ENCODE peak calls at places on chromosomes 7 and 10, in seven cellular contexts. One of them, this sample, is unnamed.

GRCh38 chr10:113754768-113755167 is 3.3 kb downstream of the PLEKHS1 start:
- DNase-seq in MCF 10A: no peak
- DNase-seq in chondrocyte: no peak
- DNase-seq in lower leg skin: no peak
- DNase-seq in brain microvascular endothelial cell: no peak
- DNase-seq in kidney epithelial cell: no peak
- DNase-seq in cardiac fibroblast: no peak
- DNase-seq in this sample: no peak

GRCh38 chr7:40279991-40280390 is 145.2 kb downstream of the SUGCT start:
- DNase-seq in chondrocyte: no peak
- DNase-seq in kidney epithelial cell: no peak
- DNase-seq in brain microvascular endothelial cell: no peak
- DNase-seq in lower leg skin: no peak
- DNase-seq in cardiac fibroblast: no peak
- DNase-seq in MCF 10A: no peak
- DNase-seq in this sample: no peak

GRCh38 chr10:33799944-33800323 is 465.5 kb upstream of the NRP1 start:
- DNase-seq in kidney epithelial cell: no peak
- DNase-seq in MCF 10A: no peak
- DNase-seq in lower leg skin: no peak
- DNase-seq in chondrocyte: no peak
- DNase-seq in brain microvascular endothelial cell: no peak
- DNase-seq in cardiac fibroblast: no peak
- DNase-seq in this sample: no peak

GRCh38 chr10:103476046-103476768 is 2.8 kb downstream of the CALHM3 start:
- DNase-seq in MCF 10A: no peak
- DNase-seq in cardiac fibroblast: peak
- DNase-seq in brain microvascular endothelial cell: no peak
- DNase-seq in lower leg skin: no peak
- DNase-seq in chondrocyte: no peak
- DNase-seq in kidney epithelial cell: no peak
- DNase-seq in this sample: no peak

GRCh38 chr7:15555385-15555859 is 6.4 kb downstream of the AGMO start:
- DNase-seq in chondrocyte: no peak
- DNase-seq in brain microvascular endothelial cell: peak
- DNase-seq in kidney epithelial cell: no peak
- DNase-seq in cardiac fibroblast: peak
- DNase-seq in MCF 10A: no peak
- DNase-seq in lower leg skin: no peak
- DNase-seq in this sample: no peak

GRCh38 chr7:91082038-91082437 is 182.2 kb upstream of the FZD1 start:
- DNase-seq in kidney epithelial cell: no peak
- DNase-seq in lower leg skin: no peak
- DNase-seq in brain microvascular endothelial cell: no peak
- DNase-seq in MCF 10A: no peak
- DNase-seq in cardiac fibroblast: peak
- DNase-seq in chondrocyte: no peak
- DNase-seq in this sample: no peak

GRCh38 chr7:149875396-149875795 is 1.6 kb downstream of the ATP6V0E2 start:
- DNase-seq in cardiac fibroblast: no peak
- DNase-seq in chondrocyte: no peak
- DNase-seq in lower leg skin: no peak
- DNase-seq in brain microvascular endothelial cell: no peak
- DNase-seq in kidney epithelial cell: no peak
- DNase-seq in MCF 10A: no peak
- DNase-seq in this sample: no peak

GRCh38 chr7:4895766-4896165 is 12.2 kb upstream of the RADIL start:
- DNase-seq in cardiac fibroblast: no peak
- DNase-seq in kidney epithelial cell: no peak
- DNase-seq in lower leg skin: no peak
- DNase-seq in brain microvascular endothelial cell: no peak
- DNase-seq in chondrocyte: no peak
- DNase-seq in MCF 10A: no peak
- DNase-seq in this sample: no peak

GRCh38 chr10:32446701-32447406 is 914 bp downstream of the CCDC7 start:
- DNase-seq in lower leg skin: no peak
- DNase-seq in brain microvascular endothelial cell: no peak
- DNase-seq in MCF 10A: peak
- DNase-seq in kidney epithelial cell: no peak
- DNase-seq in chondrocyte: no peak
- DNase-seq in cardiac fibroblast: peak
- DNase-seq in this sample: no peak

GRCh38 chr7:218896-219580 is 26.7 kb downstream of the FAM20C start:
- DNase-seq in cardiac fibroblast: no peak
- DNase-seq in chondrocyte: no peak
- DNase-seq in kidney epithelial cell: no peak
- DNase-seq in MCF 10A: no peak
- DNase-seq in brain microvascular endothelial cell: no peak
- DNase-seq in lower leg skin: no peak
- DNase-seq in this sample: no peak

GRCh38 chr7:129824291-129825004 is 128.3 kb downstream of the UBE2H start:
- DNase-seq in cardiac fibroblast: no peak
- DNase-seq in chondrocyte: no peak
- DNase-seq in brain microvascular endothelial cell: no peak
- DNase-seq in kidney epithelial cell: no peak
- DNase-seq in lower leg skin: peak
- DNase-seq in MCF 10A: no peak
- DNase-seq in this sample: no peak

GRCh38 chr7:129828078-129828762 is 124.5 kb downstream of the UBE2H start:
- DNase-seq in kidney epithelial cell: no peak
- DNase-seq in MCF 10A: no peak
- DNase-seq in lower leg skin: peak
- DNase-seq in brain microvascular endothelial cell: no peak
- DNase-seq in cardiac fibroblast: no peak
- DNase-seq in chondrocyte: no peak
- DNase-seq in this sample: no peak

GRCh38 chr7:129825005-129825553 is 127.7 kb downstream of the UBE2H start:
- DNase-seq in lower leg skin: peak
- DNase-seq in cardiac fibroblast: peak
- DNase-seq in MCF 10A: peak
- DNase-seq in kidney epithelial cell: no peak
- DNase-seq in chondrocyte: peak
- DNase-seq in brain microvascular endothelial cell: no peak
- DNase-seq in this sample: no peak

GRCh38 chr7:129827467-129827990 is 125.2 kb downstream of the UBE2H start:
- DNase-seq in brain microvascular endothelial cell: no peak
- DNase-seq in cardiac fibroblast: no peak
- DNase-seq in MCF 10A: no peak
- DNase-seq in chondrocyte: no peak
- DNase-seq in lower leg skin: peak
- DNase-seq in kidney epithelial cell: no peak
- DNase-seq in this sample: no peak

GRCh38 chr7:129825554-129826267 is 127.0 kb downstream of the UBE2H start:
- DNase-seq in MCF 10A: peak
- DNase-seq in cardiac fibroblast: peak
- DNase-seq in chondrocyte: no peak
- DNase-seq in brain microvascular endothelial cell: peak
- DNase-seq in kidney epithelial cell: no peak
- DNase-seq in lower leg skin: peak
- DNase-seq in this sample: no peak
- TF ChIP-seq CTCF in MCF 10A: peak
- TF ChIP-seq CTCF in cardiac fibroblast: peak
- TF ChIP-seq CTCF in chondrocyte: peak
- TF ChIP-seq CTCF in brain microvascular endothelial cell: peak
- TF ChIP-seq CTCF in kidney epithelial cell: peak
- TF ChIP-seq CTCF in lower leg skin: no peak
- TF ChIP-seq CTCF in this sample: peak

GRCh38 chr7:110003827-110004226 is 1087.1 kb upstream of the LRRN3 start:
- DNase-seq in chondrocyte: no peak
- DNase-seq in brain microvascular endothelial cell: no peak
- DNase-seq in lower leg skin: no peak
- DNase-seq in kidney epithelial cell: no peak
- DNase-seq in MCF 10A: peak
- DNase-seq in cardiac fibroblast: no peak
- DNase-seq in this sample: no peak
- TF ChIP-seq CTCF in chondrocyte: peak
- TF ChIP-seq CTCF in brain microvascular endothelial cell: no peak
- TF ChIP-seq CTCF in lower leg skin: no peak
- TF ChIP-seq CTCF in kidney epithelial cell: no peak
- TF ChIP-seq CTCF in MCF 10A: no peak
- TF ChIP-seq CTCF in cardiac fibroblast: no peak
- TF ChIP-seq CTCF in this sample: no peak

DNA sequence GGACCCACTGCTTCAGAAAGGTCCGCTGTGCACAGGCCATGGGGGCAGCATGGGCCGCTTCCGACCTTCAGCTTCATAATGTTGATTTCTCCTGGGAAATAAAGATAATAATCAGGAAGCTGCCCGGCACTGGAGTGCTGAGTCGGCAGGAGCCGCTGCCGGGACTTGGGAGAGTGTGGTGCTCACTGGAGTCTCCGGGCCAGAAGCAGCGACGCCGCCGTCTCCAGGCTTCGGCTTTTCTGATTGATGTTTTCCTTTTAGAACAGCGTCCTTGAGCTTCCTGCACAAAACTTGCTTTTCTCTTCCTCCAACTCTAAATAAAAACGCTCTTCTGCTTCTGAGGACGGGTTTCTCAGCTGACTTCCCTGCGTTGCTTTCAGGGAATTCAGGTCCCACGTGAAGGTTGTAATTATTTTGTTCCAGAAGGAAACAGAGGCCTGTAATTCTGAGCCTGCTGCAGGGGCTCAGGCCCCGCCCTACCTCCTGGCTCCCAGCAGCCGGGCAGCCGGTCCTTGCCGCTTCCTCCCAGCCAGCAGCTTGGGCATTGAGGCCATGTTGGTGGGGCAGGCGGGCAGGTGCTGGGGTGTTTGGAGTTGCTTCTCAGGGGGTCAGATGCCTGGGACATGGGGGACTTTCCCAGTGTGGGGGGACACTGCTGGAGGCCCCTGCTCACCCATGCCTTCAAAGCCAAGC is 14.7 kb downstream of the PWWP2B start:
- DNase-seq in lower leg skin: no peak
- DNase-seq in MCF 10A: no peak
- DNase-seq in kidney epithelial cell: no peak
- DNase-seq in brain microvascular endothelial cell: no peak
- DNase-seq in chondrocyte: no peak
- DNase-seq in cardiac fibroblast: no peak
- DNase-seq in this sample: no peak
- TF ChIP-seq CTCF in lower leg skin: no peak
- TF ChIP-seq CTCF in MCF 10A: no peak
- TF ChIP-seq CTCF in kidney epithelial cell: no peak
- TF ChIP-seq CTCF in brain microvascular endothelial cell: peak
- TF ChIP-seq CTCF in chondrocyte: peak
- TF ChIP-seq CTCF in cardiac fibroblast: no peak
- TF ChIP-seq CTCF in this sample: peak

DNA sequence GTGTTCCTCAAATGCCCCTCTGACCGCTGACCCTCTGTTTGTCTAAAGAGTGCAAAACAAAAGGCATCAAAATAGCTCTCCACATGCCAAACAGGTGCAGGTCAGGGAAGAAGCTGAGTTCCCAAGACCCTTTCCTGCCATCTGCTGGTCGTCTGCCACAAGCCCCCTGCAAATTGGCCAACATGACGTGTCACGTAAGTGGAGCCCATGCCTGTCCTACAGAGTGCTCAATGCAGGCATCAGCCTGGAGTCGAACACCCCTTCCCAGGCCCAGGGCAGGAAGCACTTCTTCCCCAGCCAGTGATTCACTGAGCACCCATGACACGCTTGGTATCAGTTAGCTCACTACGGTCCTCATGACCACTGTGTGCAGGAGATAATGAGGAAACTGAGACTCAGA is 14.1 kb downstream of the TMEM72 start:
- DNase-seq in MCF 10A: no peak
- DNase-seq in kidney epithelial cell: no peak
- DNase-seq in brain microvascular endothelial cell: peak
- DNase-seq in cardiac fibroblast: no peak
- DNase-seq in lower leg skin: peak
- DNase-seq in chondrocyte: no peak
- DNase-seq in this sample: peak
- TF ChIP-seq CTCF in MCF 10A: no peak
- TF ChIP-seq CTCF in kidney epithelial cell: peak
- TF ChIP-seq CTCF in brain microvascular endothelial cell: peak
- TF ChIP-seq CTCF in cardiac fibroblast: peak
- TF ChIP-seq CTCF in lower leg skin: no peak
- TF ChIP-seq CTCF in chondrocyte: peak
- TF ChIP-seq CTCF in this sample: peak

DNA sequence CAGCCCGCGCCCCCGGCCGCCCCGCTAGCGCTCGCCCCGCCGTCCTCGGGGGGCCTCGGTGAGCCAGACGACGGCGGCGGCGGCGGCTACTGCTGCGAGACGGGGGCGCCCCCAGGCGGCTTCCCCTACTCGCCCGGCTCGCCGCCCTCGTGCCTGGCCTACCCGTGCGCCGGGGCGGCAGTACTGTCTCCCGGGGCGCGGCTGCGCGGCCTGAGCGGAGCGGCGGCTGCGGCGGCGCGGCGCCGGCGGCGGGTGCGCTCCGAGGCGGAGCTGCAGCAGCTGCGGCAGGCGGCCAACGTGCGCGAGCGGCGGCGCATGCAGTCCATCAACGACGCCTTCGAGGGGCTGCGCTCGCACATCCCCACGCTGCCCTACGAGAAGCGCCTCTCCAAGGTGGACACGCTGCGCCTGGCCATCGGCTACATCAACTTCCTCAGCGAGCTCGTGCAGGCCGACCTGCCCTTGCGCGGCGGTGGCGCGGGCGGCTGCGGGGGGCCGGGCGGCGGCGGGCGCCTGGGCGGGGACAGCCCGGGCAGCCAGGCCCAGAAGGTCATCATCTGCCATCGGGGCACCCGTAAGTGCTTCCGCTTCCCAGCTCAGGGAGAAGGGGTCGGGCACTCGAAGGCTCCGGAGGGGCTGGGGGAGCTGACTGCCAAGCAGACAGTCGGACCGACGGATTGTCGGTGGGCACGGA is 776 bp downstream of the PTF1A start:
- DNase-seq in cardiac fibroblast: no peak
- DNase-seq in lower leg skin: no peak
- DNase-seq in MCF 10A: no peak
- DNase-seq in kidney epithelial cell: no peak
- DNase-seq in chondrocyte: no peak
- DNase-seq in brain microvascular endothelial cell: no peak
- DNase-seq in this sample: no peak
- TF ChIP-seq CTCF in cardiac fibroblast: no peak
- TF ChIP-seq CTCF in lower leg skin: no peak
- TF ChIP-seq CTCF in MCF 10A: no peak
- TF ChIP-seq CTCF in kidney epithelial cell: no peak
- TF ChIP-seq CTCF in chondrocyte: no peak
- TF ChIP-seq CTCF in brain microvascular endothelial cell: no peak
- TF ChIP-seq CTCF in this sample: no peak

This sample was measured in retinal pigment epithelial cell.